ENCODE peak calls at places on chromosomes 3 and 15, in six cellular contexts. K is HL-60; Q is CD8-positive, alpha-beta memory T cell; T is trophoblast cell; U is right cardiac atrium; N is aorta. M is an unnamed sample.

GRCh38 chr15:64842986-64843561 is 1.4 kb downstream of the PLEKHO2 start:
- DNase-seq in K (peak), Q (no peak), T (peak), U (peak), N (peak), M (no peak)

GRCh38 chr3:134838599-134838998 is 43.5 kb downstream of the EPHB1 start:
- DNase-seq in K (no peak), Q (no peak), T (peak), U (no peak), N (no peak), M (no peak)

GRCh38 chr3:42605550-42606173 is 5.2 kb downstream of the NKTR start:
- DNase-seq in K (no peak), Q (no peak), T (no peak), U (no peak), N (no peak), M (no peak)

GRCh38 chr3:27905625-27906024 is 183.5 kb upstream of the EOMES start:
- DNase-seq in K (no peak), Q (peak), T (no peak), U (no peak), N (no peak), M (no peak)

GRCh38 chr3:40911264-40911663 is 288.0 kb upstream of the CTNNB1 start:
- DNase-seq in K (no peak), Q (no peak), T (no peak), U (no peak), N (no peak), M (no peak)

GRCh38 chr3:71189480-71189879 is 394.0 kb downstream of the FOXP1 start:
- DNase-seq in K (no peak), Q (no peak), T (no peak), U (no peak), N (no peak), M (no peak)

GRCh38 chr3:32401541-32402052 is 9.9 kb downstream of the CMTM7 start:
- DNase-seq in K (no peak), Q (peak), T (peak), U (peak), N (peak), M (peak)

GRCh38 chr3:10957976-10958749 is 34.4 kb upstream of the SLC6A1 start:
- DNase-seq in K (no peak), Q (no peak), T (no peak), U (peak), N (no peak), M (no peak)

GRCh38 chr15:59327942-59328341 is 44.7 kb downstream of the MYO1E start:
- DNase-seq in K (no peak), Q (no peak), T (no peak), U (no peak), N (no peak), M (no peak)

GRCh38 chr15:40472171-40472727 is 1.5 kb downstream of the CHST14 start:
- DNase-seq in K (no peak), Q (no peak), T (no peak), U (no peak), N (no peak), M (no peak)

GRCh38 chr3:159913712-159914414 is 74.8 kb upstream of the IL12A start:
- DNase-seq in K (no peak), Q (no peak), T (no peak), U (no peak), N (no peak), M (no peak)

GRCh38 chr3:127484601-127485388 is 105.7 kb downstream of the TPRA1 start:
- DNase-seq in K (no peak), Q (no peak), T (no peak), U (no peak), N (no peak), M (no peak)

GRCh38 chr3:23612296-23612891 is 193.4 kb upstream of the UBE2E1 start:
- DNase-seq in K (no peak), Q (no peak), T (no peak), U (peak), N (no peak), M (no peak)

GRCh38 chr3:99789322-99789721 is 28.3 kb upstream of the CMSS1 start:
- DNase-seq in K (no peak), Q (no peak), T (peak), U (peak), N (no peak), M (no peak)

GRCh38 chr3:108602249-108602934 is 12.9 kb downstream of the DZIP3 start:
- DNase-seq in K (no peak), Q (peak), T (no peak), U (no peak), N (no peak), M (no peak)

GRCh38 chr15:83713242-83713641 is 59.3 kb downstream of the ADAMTSL3 start:
- DNase-seq in K (no peak), Q (no peak), T (no peak), U (no peak), N (no peak), M (no peak)

GRCh38 chr3:66036586-66037061 is 2.1 kb downstream of the MAGI1 start:
- DNase-seq in K (no peak), Q (no peak), T (peak), U (no peak), N (no peak), M (no peak)

GRCh38 chr3:66037986-66038369 is 740 bp downstream of the MAGI1 start:
- DNase-seq in K (no peak), Q (no peak), T (no peak), U (peak), N (peak), M (peak)

GRCh38 chr3:66037330-66037985 is 1.3 kb downstream of the MAGI1 start:
- DNase-seq in K (no peak), Q (no peak), T (peak), U (peak), N (peak), M (peak)

GRCh38 chr3:66033241-66034138 is 5.2 kb downstream of the MAGI1 start:
- DNase-seq in K (no peak), Q (no peak), T (no peak), U (no peak), N (no peak), M (no peak)

GRCh38 chr3:66035763-66036477 is 2.8 kb downstream of the MAGI1 start:
- DNase-seq in K (no peak), Q (no peak), T (peak), U (no peak), N (no peak), M (no peak)
- H3K4me3 ChIP-seq in K (no peak), Q (no peak), T (peak), U (peak), N (peak), M (peak)

DNA sequence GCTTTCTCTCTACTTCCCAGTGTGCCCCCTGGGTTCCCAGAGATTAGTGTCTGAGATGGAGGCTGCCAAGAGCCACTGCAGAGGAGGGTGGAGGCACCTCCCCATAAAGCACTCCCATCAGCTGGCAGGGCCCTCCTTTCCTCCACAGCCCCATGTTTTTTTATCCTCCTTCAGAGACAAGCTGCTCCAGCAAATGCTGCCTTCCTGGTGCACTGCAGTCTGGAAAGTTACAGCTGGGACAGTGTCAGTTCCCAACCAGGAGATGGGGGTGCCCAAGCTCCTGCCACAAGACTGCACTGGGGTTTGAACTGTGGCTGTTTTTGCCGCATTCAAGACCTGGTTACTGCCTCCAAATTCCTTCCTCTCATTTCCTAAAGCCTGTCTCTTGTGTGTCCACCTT is 206.1 kb downstream of the CADPS start:
- DNase-seq in K (no peak), Q (no peak), T (no peak), U (no peak), N (no peak), M (no peak)
- H3K27ac ChIP-seq in K (no peak), Q (no peak), T (no peak), U (peak), N (no peak), M (no peak)

GRCh38 chr3:49689046-49689886 is at the start of the genes MST1 and RNF123:
- DNase-seq in K (peak), Q (peak), T (peak), U (peak), N (peak), M (peak)
- H3K4me3 ChIP-seq in K (peak), Q (peak), T (peak), U (peak), N (peak), M (peak)

GRCh38 chr15:81096398-81096797 is 37.7 kb upstream of the CFAP161 start:
- DNase-seq in K (no peak), Q (no peak), T (no peak), U (no peak), N (no peak), M (no peak)
- H3K27ac ChIP-seq in K (no peak), Q (no peak), T (no peak), U (no peak), N (no peak), M (peak)

DNA sequence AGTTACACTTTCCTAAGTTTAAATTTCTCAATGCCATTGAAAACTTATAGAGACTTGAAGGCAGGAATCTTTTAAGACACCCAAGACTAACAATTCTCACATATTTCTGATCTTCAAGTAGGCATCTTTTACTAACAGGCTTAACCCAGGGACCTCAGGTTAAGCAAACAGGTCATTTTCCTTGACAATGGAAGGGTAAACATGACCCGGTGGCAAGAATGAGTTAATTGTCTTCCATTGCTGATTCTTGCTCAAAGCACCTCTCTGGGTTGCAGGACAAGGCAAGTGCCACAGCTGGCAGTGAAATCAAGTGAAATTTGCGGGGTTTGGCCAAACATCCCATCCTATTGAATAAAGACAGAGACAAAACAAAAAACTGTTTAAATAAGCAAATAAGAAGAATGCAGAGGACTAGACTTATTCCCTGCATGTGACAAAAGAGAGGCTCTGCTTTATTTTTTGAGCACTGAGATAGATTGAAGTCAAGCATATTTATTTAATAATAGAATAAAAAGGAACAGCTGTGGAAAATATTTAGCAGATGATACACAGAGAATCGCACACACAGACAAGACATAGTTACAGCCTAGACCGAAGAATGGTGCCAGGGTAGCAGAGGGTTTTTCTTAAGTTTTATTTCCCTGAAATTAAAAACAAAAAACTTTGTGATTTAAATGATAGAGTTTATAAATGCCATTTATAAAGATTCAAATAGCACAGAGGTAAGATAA is 56.0 kb upstream of the MITF start:
- DNase-seq in K (no peak), Q (no peak), T (no peak), U (no peak), N (no peak), M (no peak)
- H3K4me3 ChIP-seq in K (no peak), Q (no peak), T (no peak), U (no peak), N (no peak), M (no peak)